ENCODE peak calls at places on chromosome 15, in nine cellular contexts. W, L, G, H, S, B, P, V and J are unnamed samples.
A peak's percentile ranks its signal among the peaks of the same experiment; 100 is the strongest.

GRCh38 chr15:38899300-38899699 is 334.7 kb upstream of the RASGRP1 start:
- DNase-seq in H (no peak), B (no peak), L (no peak), G (peak; percentile 66), S (no peak), P (no peak), V (no peak), W (no peak), J (no peak)

GRCh38 chr15:33357845-33358244 is 47.1 kb downstream of the RYR3 start:
- DNase-seq in B (no peak), P (no peak), V (no peak), W (no peak), H (no peak), L (no peak), S (no peak), G (no peak), J (no peak)

GRCh38 chr15:51708013-51708412 is 26.7 kb downstream of the SCG3 start:
- DNase-seq in V (no peak), H (peak; percentile 19), L (peak; percentile 68), P (no peak), G (peak; percentile 25), S (no peak), B (no peak), W (peak; percentile 56), J (no peak)

GRCh38 chr15:77642793-77643430 is 10.2 kb upstream of the LINGO1 start:
- DNase-seq in B (no peak), V (no peak), G (peak; percentile 12), P (no peak), W (no peak), H (peak; percentile 47), L (no peak), S (no peak), J (no peak)

GRCh38 chr15:54029076-54029475 is 50.8 kb downstream of the UNC13C start:
- DNase-seq in P (no peak), S (no peak), B (no peak), H (no peak), W (no peak), L (no peak), V (no peak), G (no peak), J (no peak)

GRCh38 chr15:41465822-41466421 is 27.8 kb upstream of the ITPKA start:
- DNase-seq in L (no peak), W (no peak), V (no peak), P (no peak), G (peak; percentile 80), S (no peak), B (peak; percentile 68), H (peak; percentile 70), J (no peak)

GRCh38 chr15:36511594-36511993 is 67.8 kb upstream of the CDIN1 start:
- DNase-seq in S (no peak), V (no peak), P (no peak), B (no peak), G (no peak), H (no peak), L (no peak), W (no peak), J (no peak)

GRCh38 chr15:38620851-38621594 is 56.4 kb upstream of the RASGRP1 start:
- DNase-seq in B (no peak), L (no peak), W (no peak), S (no peak), V (no peak), G (no peak), H (no peak), P (no peak), J (no peak)

GRCh38 chr15:76576526-76577279 is 240.1 kb downstream of the ISL2 start:
- DNase-seq in W (peak; percentile 39), B (no peak), V (peak; percentile 84), P (no peak), G (peak; percentile 83), L (peak; percentile 71), S (peak; percentile 14), H (peak; percentile 85), J (peak; percentile 62)

GRCh38 chr15:98791046-98791701 is 142.8 kb downstream of the IGF1R start:
- DNase-seq in L (no peak), S (no peak), G (peak; percentile 41), P (no peak), V (no peak), W (no peak), B (no peak), H (no peak), J (no peak)

GRCh38 chr15:75307778-75308390 is 25.2 kb downstream of the GOLGA6D start:
- DNase-seq in L (peak; percentile 64), B (peak; percentile 67), S (peak; percentile 12), W (peak; percentile 75), G (peak; percentile 42), P (no peak), V (peak; percentile 84), H (peak; percentile 84), J (no peak)

GRCh38 chr15:88695595-88696186 is 56.9 kb downstream of the ISG20 start:
- DNase-seq in W (no peak), S (no peak), V (peak; percentile 74), B (no peak), G (peak; percentile 32), L (no peak), H (no peak), P (no peak), J (no peak)

GRCh38 chr15:27492021-27492621 is 521.1 kb downstream of the GABRG3 start:
- DNase-seq in S (no peak), W (no peak), V (no peak), L (no peak), P (no peak), G (peak; percentile 18), B (no peak), H (no peak), J (no peak)

GRCh38 chr15:95850837-95851236 is 479.7 kb upstream of the NR2F2 start:
- DNase-seq in H (no peak), S (no peak), W (no peak), V (no peak), P (no peak), B (no peak), G (no peak), L (no peak), J (no peak)

GRCh38 chr15:63726491-63726890 is 107.3 kb downstream of the HERC1 start:
- DNase-seq in P (no peak), W (no peak), B (no peak), V (no peak), H (no peak), G (no peak), L (no peak), S (no peak), J (no peak)

GRCh38 chr15:96341465-96342142 is 11.1 kb downstream of the NR2F2 start:
- DNase-seq in H (peak; percentile 14), G (no peak), L (peak; percentile 68), S (no peak), B (no peak), W (no peak), V (peak; percentile 85), P (no peak), J (no peak)

GRCh38 chr15:92650966-92651365 is 4.6 kb downstream of the FAM174B start:
- DNase-seq in G (no peak), P (no peak), L (no peak), W (no peak), V (peak; percentile 21), B (no peak), H (no peak), S (no peak), J (no peak)

DNA sequence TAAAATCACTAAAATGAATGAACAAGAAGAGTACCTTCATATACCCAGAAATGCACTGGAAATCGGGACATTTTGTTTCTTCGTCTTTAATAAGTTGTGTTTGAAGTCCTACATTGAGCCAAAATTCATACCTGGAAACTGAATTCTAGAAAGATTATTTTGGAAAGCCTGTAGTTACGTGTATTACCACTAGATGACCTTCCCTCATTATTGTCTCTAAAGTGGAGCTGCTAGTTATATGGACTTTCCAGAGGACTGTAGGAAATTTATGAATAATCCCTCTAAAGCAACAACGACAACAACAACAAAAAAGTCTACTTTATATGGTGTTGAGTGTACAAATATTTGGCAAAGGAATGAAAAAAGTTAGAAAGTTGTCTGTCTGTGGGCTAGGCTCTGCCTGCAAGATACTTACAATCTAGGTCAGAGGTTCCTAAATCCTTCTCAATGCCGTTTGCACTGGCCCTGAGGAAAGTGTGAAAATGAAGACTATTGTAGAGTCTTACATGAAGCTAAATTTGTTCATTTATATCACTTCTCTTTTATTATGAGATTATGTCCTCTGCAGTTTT is 234.8 kb upstream of the NR2E3 start:
- DNase-seq in W (no peak), P (no peak), L (no peak), S (no peak), V (no peak), G (no peak), B (peak; percentile 8), H (no peak), J (no peak)
- TF ChIP-seq CTCF in W (no peak), P (peak; percentile 31), L (peak; percentile 22), S (peak; percentile 41), V (no peak), G (peak; percentile 53), B (peak; percentile 35), H (peak; percentile 12), J (peak; percentile 63)

GRCh38 chr15:66748320-66748779 is 46.3 kb downstream of the SMAD6 start:
- DNase-seq in G (peak; percentile 85), B (no peak), L (no peak), V (no peak), H (no peak), P (no peak), S (peak; percentile 87), W (no peak), J (peak; percentile 45)
- H3K4me3 ChIP-seq in G (no peak overlapping the region), B (no peak overlapping the region), L (no peak overlapping the region), V (no peak overlapping the region), H (no peak overlapping the region), P (no peak overlapping the region), S (no peak overlapping the region), W (no peak overlapping the region), J (no peak overlapping the region)

DNA sequence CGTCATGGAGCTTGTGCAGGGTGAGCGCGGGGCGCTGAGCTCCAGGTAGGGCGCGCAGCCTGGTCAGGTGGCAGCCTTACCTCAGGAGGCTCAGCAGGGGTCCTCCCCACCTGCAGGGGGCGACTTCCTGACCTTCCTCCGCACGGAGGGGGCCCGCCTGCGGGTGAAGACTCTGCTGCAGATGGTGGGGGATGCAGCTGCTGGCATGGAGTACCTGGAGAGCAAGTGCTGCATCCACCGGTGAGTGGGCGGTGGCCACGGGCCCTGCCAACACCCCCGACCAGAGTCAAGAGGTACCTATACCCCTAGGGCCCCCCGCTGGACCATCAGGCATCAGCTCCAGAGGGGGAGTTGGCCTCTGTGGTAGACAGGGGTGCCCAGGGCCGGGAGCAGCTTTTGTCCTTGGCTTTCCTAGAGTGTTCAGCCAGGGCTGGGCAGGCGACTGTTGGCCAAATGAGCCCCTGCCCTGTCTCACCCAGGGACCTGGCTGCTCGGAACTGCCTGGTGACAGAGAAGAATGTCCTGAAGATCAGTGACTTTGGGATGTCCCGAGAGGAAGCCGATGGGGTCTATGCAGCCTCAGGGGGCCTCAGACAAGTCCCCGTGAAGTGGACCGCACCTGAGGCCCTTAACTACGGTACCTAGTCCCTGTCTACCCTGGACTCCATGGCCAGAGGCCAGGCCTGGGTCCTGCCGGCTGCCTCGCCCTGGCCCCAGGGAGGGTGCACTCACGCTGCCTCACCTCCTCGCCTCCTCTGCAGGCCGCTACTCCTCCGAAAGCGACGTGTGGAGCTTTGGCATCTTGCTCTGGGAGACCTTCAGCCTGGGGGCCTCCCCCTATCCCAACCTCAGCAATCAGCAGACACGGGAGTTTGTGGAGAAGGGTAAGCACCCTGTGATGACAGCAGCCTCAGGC is 9.1 kb downstream of the FES start:
- DNase-seq in P (no peak), B (no peak), V (no peak), H (no peak), G (no peak), S (no peak), L (no peak), W (no peak), J (no peak)
- TF ChIP-seq CTCF in P (no peak), B (peak; percentile 29), V (no peak), H (no peak), G (no peak), S (peak; percentile 20), L (no peak), W (no peak), J (peak; percentile 7)

GRCh38 chr15:67968564-67969440 is 85.3 kb upstream of the PIAS1 start:
- DNase-seq in B (no peak), V (no peak), L (no peak), S (no peak), P (no peak), W (no peak), H (no peak), G (no peak), J (no peak)
- H3K4me3 ChIP-seq in B (no peak overlapping the region), V (no peak overlapping the region), L (peak overlapping the region; percentile 43), S (peak overlapping the region; percentile 45), P (peak overlapping the region; percentile 39), W (no peak overlapping the region), H (no peak overlapping the region), G (peak overlapping the region; percentile 54), J (peak overlapping the region; percentile 56)